ENCODE peak calls at places on chromosome 22, in four cellular contexts. O is stimulated activated CD8-positive, alpha-beta memory T cell treated with anti-CD3 and anti-CD28 coated beads, Interleukin-7, amount 100 ng/mL, for 1 hour; C is AG09309; X is lung microvascular endothelial cell. B is an unnamed sample.
A peak's percentile ranks its signal among the peaks of the same experiment; 100 is the strongest.

GRCh38 chr22:50627452-50627913 is 469 bp downstream of the ARSA start:
- DNase-seq in O (no peak), C (no peak), X (peak; percentile 36), B (no peak)

GRCh38 chr22:47484960-47485571 is 722.6 kb downstream of the TBC1D22A start:
- DNase-seq in O (no peak), C (no peak), X (no peak), B (no peak)

GRCh38 chr22:37817705-37818311 is 5.4 kb upstream of the GALR3 start:
- DNase-seq in O (peak; percentile 58), C (no peak), X (peak; percentile 83), B (no peak)

GRCh38 chr22:45455621-45456020 is 42.1 kb downstream of the RIBC2 start:
- DNase-seq in O (no peak), C (no peak), X (no peak), B (no peak)

GRCh38 chr22:19663286-19663815 is 51.0 kb upstream of the SEPTIN5 start:
- DNase-seq in O (no peak), C (peak; percentile 73), X (peak; percentile 98), B (no peak)

GRCh38 chr22:24117942-24118341 is 63.3 kb upstream of the SUSD2 start:
- DNase-seq in O (no peak), C (no peak), X (no peak), B (no peak)

GRCh38 chr22:42993651-42994275 is 21.2 kb downstream of the PACSIN2 start:
- DNase-seq in O (no peak), C (no peak), X (no peak), B (no peak)

GRCh38 chr22:49632199-49633009 is 195.3 kb downstream of the BRD1 start:
- DNase-seq in O (no peak), C (no peak), X (peak; percentile 73), B (no peak)

GRCh38 chr22:29803190-29803589 is 34.9 kb downstream of the ASCC2 start:
- DNase-seq in O (no peak), C (no peak), X (no peak), B (no peak)

GRCh38 chr22:49209452-49210195 is 618.0 kb downstream of the BRD1 start:
- DNase-seq in O (no peak), C (no peak), X (no peak), B (no peak)

GRCh38 chr22:37416806-37417205 is 10.5 kb downstream of the ELFN2 start:
- DNase-seq in O (no peak), C (no peak), X (no peak), B (no peak)